ENCODE peak calls at places on chromosomes 11 and 22, in four cellular contexts. P is astrocyte; D is naive thymus-derived CD4-positive, alpha-beta T cell; N is A549. X is an unnamed sample.

GRCh38 chr11:129573161-129573560 is 197.5 kb downstream of the BARX2 start:
- DNase-seq in P (no peak), D (no peak), N (no peak), X (peak; percentile 62)

GRCh38 chr22:29065468-29066190 is 4.0 kb upstream of the C22orf31 start:
- DNase-seq in P (no peak), D (no peak), N (no peak), X (no peak)

GRCh38 chr11:128726464-128727139 is 32.7 kb downstream of the FLI1 start:
- DNase-seq in P (no peak), D (no peak), N (no peak), X (no peak)

GRCh38 chr22:24190159-24190540 is 8.9 kb downstream of the SUSD2 start:
- DNase-seq in P (no peak), D (no peak), N (no peak), X (no peak)

GRCh38 chr22:17785185-17786184 is 11.2 kb upstream of the BID start:
- DNase-seq in P (no peak), D (peak; percentile 72), N (peak; percentile 67), X (no peak)

GRCh38 chr11:127925430-127925829 is 661.9 kb downstream of the ETS1 start:
- DNase-seq in P (peak; percentile 52), D (no peak), N (no peak), X (no peak)

GRCh38 chr11:2109541-2110019 is 29.6 kb downstream of the IGF2 start:
- DNase-seq in P (no peak), D (no peak), N (no peak), X (no peak)

GRCh38 chr22:44918166-44918924 is 91.5 kb downstream of the PHF21B start:
- DNase-seq in P (no peak), D (no peak), N (no peak), X (no peak)

GRCh38 chr11:14852571-14853177 is 39.4 kb downstream of the CYP2R1 start:
- DNase-seq in P (no peak), D (no peak), N (no peak), X (no peak)

GRCh38 chr22:41951898-41952474 is at the start of gene SMIM45:
- DNase-seq in P (no peak), D (no peak), N (no peak), X (no peak)

GRCh38 chr22:30104501-30105156 is 24.4 kb downstream of the HORMAD2 start:
- DNase-seq in P (peak; percentile 61), D (no peak), N (no peak), X (no peak)

GRCh38 chr11:2531277-2531986 is 86.6 kb downstream of the KCNQ1 start:
- DNase-seq in P (no peak), D (peak; percentile 73), N (peak; percentile 53), X (no peak)

GRCh38 chr11:61499816-61500491 is 8.6 kb upstream of the LRRC10B start:
- DNase-seq in P (no peak), D (no peak), N (no peak), X (no peak)

GRCh38 chr11:131593301-131593700 is 222.9 kb downstream of the NTM start:
- DNase-seq in P (no peak), D (no peak), N (no peak), X (no peak)

GRCh38 chr11:2564588-2565440 is 120.0 kb downstream of the KCNQ1 start:
- DNase-seq in P (no peak), D (no peak), N (no peak), X (no peak)

GRCh38 chr11:125071831-125072209 is 8.7 kb downstream of the SLC37A2 start:
- DNase-seq in P (no peak), D (no peak), N (no peak), X (peak; percentile 10)

GRCh38 chr11:8138526-8138925 is 30.3 kb downstream of the RIC3 start:
- DNase-seq in P (no peak), D (no peak), N (no peak), X (no peak)

GRCh38 chr22:37054078-37054440 is 2.5 kb downstream of the KCTD17 start:
- DNase-seq in P (no peak), D (no peak), N (no peak), X (no peak)

GRCh38 chr11:100672483-100673038 is 14.5 kb upstream of the ARHGAP42 start:
- DNase-seq in P (no peak), D (no peak), N (no peak), X (no peak)

GRCh38 chr11:35142481-35143207 is 3.7 kb downstream of the CD44 start:
- DNase-seq in P (peak; percentile 87), D (no peak), N (no peak), X (no peak)

GRCh38 chr11:122721964-122722266 is 66.4 kb downstream of the UBASH3B start:
- DNase-seq in P (no peak), D (no peak), N (no peak), X (no peak)

GRCh38 chr22:29661355-29661754 is 57.9 kb downstream of the NF2 start:
- DNase-seq in P (peak; percentile 24), D (no peak), N (no peak), X (no peak)

GRCh38 chr11:92136792-92137191 is 87.8 kb upstream of the FAT3 start:
- DNase-seq in P (no peak), D (no peak), N (peak; percentile 48), X (no peak)

GRCh38 chr11:124915541-124916369 is 3.3 kb upstream of the HEPN1 start:
- DNase-seq in P (no peak), D (no peak), N (no peak), X (no peak)

DNA sequence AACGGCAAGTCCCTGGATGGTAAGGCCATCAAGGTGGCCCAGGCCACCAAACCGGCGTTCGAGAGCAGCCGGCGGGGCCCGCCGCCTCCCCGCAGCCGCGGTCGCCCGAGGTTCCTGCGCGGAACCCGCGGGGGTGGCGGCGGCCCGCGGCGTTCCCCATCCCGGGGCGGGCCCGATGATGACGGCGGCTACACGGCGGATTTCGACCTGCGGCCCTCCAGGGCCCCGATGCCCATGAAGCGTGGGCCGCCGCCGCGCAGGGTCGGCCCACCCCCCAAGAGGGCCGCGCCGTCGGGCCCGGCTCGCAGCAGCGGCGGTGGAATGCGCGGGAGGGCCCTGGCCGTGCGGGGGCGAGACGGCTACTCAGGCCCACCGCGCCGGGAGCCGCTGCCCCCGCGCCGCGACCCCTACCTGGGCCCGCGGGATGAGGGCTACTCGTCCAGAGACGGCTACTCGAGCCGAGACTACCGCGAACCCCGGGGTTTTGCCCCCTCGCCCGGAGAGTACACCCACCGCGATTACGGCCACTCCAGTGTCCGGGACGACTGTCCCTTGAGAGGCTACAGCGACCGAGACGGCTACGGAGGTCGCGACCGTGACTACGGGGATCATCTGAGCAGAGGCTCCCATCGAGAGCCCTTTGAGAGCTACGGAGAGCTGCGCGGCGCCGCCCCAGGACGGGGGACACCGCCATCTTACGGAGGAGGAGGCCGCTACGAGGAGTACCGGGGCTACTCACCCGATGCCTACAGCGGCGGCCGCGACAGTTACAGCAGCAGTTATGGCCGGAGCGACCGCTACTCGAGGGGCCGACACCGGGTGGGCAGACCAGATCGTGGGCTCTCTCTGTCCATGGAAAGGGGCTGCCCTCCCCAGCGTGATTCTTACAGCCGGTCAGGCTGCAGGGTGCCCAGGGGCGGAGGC is 792 bp downstream of the RBMXL2 start:
- DNase-seq in P (no peak), D (no peak), N (no peak), X (no peak)
- H3K4me1 ChIP-seq in P (no peaks in the 10 kb centered on the region), D (no peaks in the 10 kb centered on the region), N (no peaks in the 10 kb centered on the region), X (no peaks in the 10 kb centered on the region)

GRCh38 chr11:64037027-64037633 is 1.4 kb downstream of the FLRT1 start:
- DNase-seq in P (no peak), D (no peak), N (no peak), X (no peak)

GRCh38 chr11:64036081-64037026 is 623 bp downstream of the FLRT1 start:
- DNase-seq in P (peak; percentile 17), D (no peak), N (no peak), X (no peak)

GRCh38 chr11:64034411-64034811 is 1.3 kb upstream of the FLRT1 start:
- DNase-seq in P (no peak), D (no peak), N (no peak), X (no peak)

GRCh38 chr11:64035581-64035980 is at the start of gene FLRT1:
- DNase-seq in P (no peak), D (no peak), N (no peak), X (no peak)

GRCh38 chr11:64035081-64035524 is 628 bp upstream of the FLRT1 start:
- DNase-seq in P (no peak), D (no peak), N (no peak), X (no peak)
- H3K4me3 ChIP-seq in P (no peak overlapping the region), D (no peak overlapping the region), N (peak overlapping the region; percentile 66), X (peak overlapping the region; percentile 61)

GRCh38 chr22:20433191-20433590 is 4.4 kb downstream of the SCARF2 start:
- DNase-seq in P (no peak), D (no peak), N (no peak), X (no peak)

GRCh38 chr22:20434773-20435172 is 2.9 kb downstream of the SCARF2 start:
- DNase-seq in P (no peak), D (no peak), N (no peak), X (no peak)

GRCh38 chr22:20432244-20432686 is 5.4 kb downstream of the SCARF2 start:
- DNase-seq in P (no peak), D (no peak), N (no peak), X (no peak)

GRCh38 chr22:20434264-20434751 is 3.3 kb downstream of the SCARF2 start:
- DNase-seq in P (no peak), D (no peak), N (no peak), X (no peak)

GRCh38 chr22:20433686-20434241 is 3.9 kb downstream of the SCARF2 start:
- DNase-seq in P (no peak), D (no peak), N (no peak), X (no peak)
- H3K4me1 ChIP-seq in P (peaks cover 24% of the 10 kb centered on the region), D (peaks cover 21% of the 10 kb centered on the region), N (peaks cover 5% of the 10 kb centered on the region), X (peaks cover 63% of the 10 kb centered on the region)

GRCh38 chr11:6530848-6531247 is 33.8 kb downstream of the DNHD1 start:
- DNase-seq in P (no peak), D (no peak), N (no peak), X (no peak)

GRCh38 chr11:6531267-6531752 is 34.2 kb downstream of the DNHD1 start:
- DNase-seq in P (peak; percentile 8), D (no peak), N (peak; percentile 57), X (no peak)

GRCh38 chr11:6523253-6523652 is 26.2 kb downstream of the DNHD1 start:
- DNase-seq in P (peak; percentile 71), D (no peak), N (peak; percentile 31), X (no peak)

GRCh38 chr11:6526411-6527135 is 29.5 kb downstream of the DNHD1 start:
- DNase-seq in P (no peak), D (no peak), N (no peak), X (no peak)
- H3K4me3 ChIP-seq in P (no peak overlapping the region), D (no peak overlapping the region), N (no peak overlapping the region), X (no peak overlapping the region)